ENCODE peak calls at places on chromosomes 6 and 20, in six cellular contexts. G, E, B, J, U and D are unnamed samples.

GRCh38 chr6:154337423-154338005 is 19.1 kb downstream of the IPCEF1 start:
- DNase-seq in G (no peak), E (no peak), B (no peak), J (no peak), U (no peak), D (no peak)

GRCh38 chr6:56864171-56864616 is 90.7 kb upstream of the BEND6 start:
- DNase-seq in G (no peak), E (no peak), B (no peak), J (no peak), U (no peak), D (no peak)

GRCh38 chr6:44051516-44051915 is 75.7 kb downstream of the MRPL14 start:
- DNase-seq in G (no peak), E (no peak), B (no peak), J (no peak), U (no peak), D (no peak)

GRCh38 chr6:31558631-31559500 is 11.5 kb downstream of the NFKBIL1 start:
- DNase-seq in G (peak), E (peak), B (no peak), J (peak), U (no peak), D (no peak)

GRCh38 chr6:5054427-5054873 is 30.7 kb upstream of the PPP1R3G start:
- DNase-seq in G (no peak), E (no peak), B (no peak), J (no peak), U (no peak), D (no peak)

GRCh38 chr20:41617059-41617921 is 887 bp downstream of the CHD6 start:
- DNase-seq in G (peak), E (peak), B (no peak), J (peak), U (no peak), D (peak)

GRCh38 chr20:45061244-45061643 is 39.7 kb downstream of the KCNS1 start:
- DNase-seq in G (no peak), E (no peak), B (no peak), J (no peak), U (no peak), D (no peak)

GRCh38 chr6:157909282-157909664 is 72.4 kb upstream of the SYNJ2 start:
- DNase-seq in G (no peak), E (no peak), B (no peak), J (no peak), U (no peak), D (no peak)

GRCh38 chr6:121222656-121223055 is 111.6 kb downstream of the TBC1D32 start:
- DNase-seq in G (no peak), E (no peak), B (no peak), J (no peak), U (no peak), D (no peak)

GRCh38 chr20:50193851-50194830 is 3.5 kb downstream of the CEBPB start:
- DNase-seq in G (no peak), E (no peak), B (no peak), J (no peak), U (no peak), D (no peak)

GRCh38 chr20:25466846-25467245 is 59.4 kb downstream of the GINS1 start:
- DNase-seq in G (no peak), E (no peak), B (no peak), J (no peak), U (no peak), D (no peak)

GRCh38 chr6:166036321-166037105 is 131.1 kb downstream of the TBXT start:
- DNase-seq in G (no peak), E (no peak), B (no peak), J (no peak), U (no peak), D (no peak)

GRCh38 chr20:48025661-48026060 is 240.4 kb upstream of the SULF2 start:
- DNase-seq in G (no peak), E (no peak), B (no peak), J (no peak), U (no peak), D (no peak)

GRCh38 chr20:271069-271468 is 13.5 kb downstream of the DEFB132 start:
- DNase-seq in G (no peak), E (no peak), B (no peak), J (no peak), U (no peak), D (no peak)

GRCh38 chr6:169263836-169264608 is 10.4 kb upstream of the THBS2 start:
- DNase-seq in G (no peak), E (no peak), B (no peak), J (no peak), U (no peak), D (no peak)

GRCh38 chr6:163170294-163170883 is 244.1 kb upstream of the QKI start:
- DNase-seq in G (peak), E (no peak), B (no peak), J (peak), U (no peak), D (no peak)

GRCh38 chr20:10109621-10110020 is 74.8 kb downstream of the ANKEF1 start:
- DNase-seq in G (no peak), E (no peak), B (no peak), J (no peak), U (no peak), D (no peak)

GRCh38 chr20:19504251-19504650 is 253.8 kb upstream of the RIN2 start:
- DNase-seq in G (no peak), E (no peak), B (no peak), J (no peak), U (no peak), D (no peak)

GRCh38 chr20:40628877-40629276 is 60.2 kb downstream of the MAFB start:
- DNase-seq in G (no peak), E (no peak), B (no peak), J (peak), U (no peak), D (no peak)

GRCh38 chr6:139126255-139126654 is 8.6 kb upstream of the HECA start:
- DNase-seq in G (no peak), E (no peak), B (no peak), J (peak), U (peak), D (no peak)

GRCh38 chr20:957544-957943 is 41.4 kb upstream of the ANGPT4 start:
- DNase-seq in G (no peak), E (no peak), B (no peak), J (no peak), U (no peak), D (no peak)

GRCh38 chr6:150813319-150813992 is 52.0 kb upstream of the MTHFD1L start:
- DNase-seq in G (peak), E (no peak), B (no peak), J (no peak), U (no peak), D (no peak)

GRCh38 chr6:139416146-139416545 is 41.7 kb upstream of the CITED2 start:
- DNase-seq in G (no peak), E (no peak), B (no peak), J (no peak), U (no peak), D (no peak)

GRCh38 chr6:132749111-132749510 is 8.6 kb downstream of the VNN2 start:
- DNase-seq in G (no peak), E (no peak), B (no peak), J (no peak), U (no peak), D (no peak)

GRCh38 chr6:128541261-128541660 is 20.9 kb upstream of the PTPRK start:
- DNase-seq in G (no peak), E (no peak), B (no peak), J (no peak), U (no peak), D (no peak)

GRCh38 chr20:6164421-6165341 is 41.9 kb upstream of the FERMT1 start:
- DNase-seq in G (no peak), E (no peak), B (no peak), J (no peak), U (no peak), D (no peak)